ENCODE peak calls at places on chromosomes 5 and 9, in seven cellular contexts. J is HEK293T; W is WTC11; C is cardiac septum; F is activated CD4-positive, alpha-beta T cell treated with anti-CD3 and anti-CD28 coated beads, Interleukin-2, amount 50 U/mL, for 4 hours; N is ELR; G is T-helper 1 cell. A is an unnamed sample.

GRCh38 chr9:111938427-111938800 is 41.8 kb downstream of the UGCG start:
- DNase-seq in J (no peak), W (no peak), C (no peak), F (no peak), N (no peak), G (no peak), A (no peak)

GRCh38 chr9:87148391-87149237 is 201.3 kb upstream of the GAS1 start:
- DNase-seq in J (no peak), W (peak), C (peak), F (no peak), N (peak), G (no peak), A (no peak)

GRCh38 chr9:128729766-128730517 is 6.0 kb upstream of the ZDHHC12 start:
- DNase-seq in J (no peak), W (no peak), C (no peak), F (no peak), N (no peak), G (no peak), A (peak)

GRCh38 chr9:109206670-109207069 is 39.6 kb upstream of the FRRS1L start:
- DNase-seq in J (no peak), W (peak), C (no peak), F (no peak), N (peak), G (no peak), A (no peak)

GRCh38 chr5:160298189-160298588 is 14.2 kb downstream of the CCNJL start:
- DNase-seq in J (no peak), W (no peak), C (no peak), F (no peak), N (no peak), G (no peak), A (no peak)

GRCh38 chr5:3226171-3226570 is 369.5 kb upstream of the IRX1 start:
- DNase-seq in J (no peak), W (no peak), C (no peak), F (no peak), N (no peak), G (no peak), A (peak)

GRCh38 chr5:135158315-135158697 is 124.3 kb upstream of the PITX1 start:
- DNase-seq in J (no peak), W (no peak), C (no peak), F (no peak), N (no peak), G (no peak), A (no peak)

GRCh38 chr9:129655142-129655541 is 10.3 kb upstream of the PRRX2 start:
- DNase-seq in J (no peak), W (no peak), C (no peak), F (no peak), N (no peak), G (no peak), A (no peak)